ENCODE peak calls at places on chromosomes 1 and 21, in five cellular contexts. G is H1, X is GM12878, R is K562, V is HCT116. U is an unnamed sample. For H3K9me3, the result is how much of the 10 kb centered on the place peaks cover.

GRCh38 chr1:42684139-42684538 is 1.9 kb downstream of the YBX1 start:
- DNase-seq in G (no peak), X (no peak), R (no peak), V (no peak), U (no peak)

GRCh38 chr1:235553063-235553675 is 48.9 kb upstream of the B3GALNT2 start:
- DNase-seq in G (no peak), X (no peak), R (no peak), V (no peak), U (no peak)

GRCh38 chr1:33473900-33474299 is 1.5 kb downstream of the ZSCAN20 start:
- DNase-seq in G (no peak), X (no peak), R (no peak), V (no peak), U (no peak)

GRCh38 chr1:153122831-153123421 is 9.6 kb upstream of the SPRR2F start:
- DNase-seq in G (peak), X (peak), R (no peak), V (peak), U (peak)

GRCh38 chr1:100524355-100524754 is 13.6 kb upstream of the GPR88 start:
- DNase-seq in G (no peak), X (no peak), R (no peak), V (no peak), U (no peak)

GRCh38 chr21:38925923-38926322 is 120.2 kb downstream of the ETS2 start:
- DNase-seq in G (no peak), X (no peak), R (no peak), V (no peak), U (no peak)

GRCh38 chr1:154626456-154627246 is 18.7 kb upstream of the ADAR start:
- DNase-seq in G (no peak), X (no peak), R (no peak), V (no peak), U (no peak)

GRCh38 chr1:12450090-12450764 is 167.8 kb downstream of the DHRS3 start:
- DNase-seq in G (no peak), X (no peak), R (no peak), V (no peak), U (no peak)

GRCh38 chr1:23838401-23838866 is 13.2 kb upstream of the HMGCL start:
- DNase-seq in G (peak), X (peak), R (peak), V (peak), U (no peak)

GRCh38 chr21:29382029-29382654 is 83.4 kb downstream of the BACH1 start:
- DNase-seq in G (no peak), X (no peak), R (no peak), V (no peak), U (no peak)

GRCh38 chr21:31366825-31367224 is 22.8 kb upstream of the TIAM1 start:
- DNase-seq in G (no peak), X (no peak), R (no peak), V (peak), U (no peak)

GRCh38 chr1:119462964-119463363 is 44.0 kb upstream of the HSD3B1 start:
- DNase-seq in G (no peak), X (no peak), R (no peak), V (no peak), U (no peak)

GRCh38 chr21:10463156-10463555 is 58.2 kb upstream of the TPTE start:
- DNase-seq in G (no peak), X (no peak), R (peak), V (no peak), U (no peak)
- H3K9me3 ChIP-seq in G (half or more), X (under half), R (under half), V (half or more), U (under half)

GRCh38 chr1:18727956-18728355 is 97.3 kb downstream of the PAX7 start:
- DNase-seq in G (no peak), X (no peak), R (no peak), V (no peak), U (no peak)

GRCh38 chr1:18732686-18733085 is 102.0 kb downstream of the PAX7 start:
- DNase-seq in G (no peak), X (no peak), R (no peak), V (no peak), U (no peak)

GRCh38 chr1:18731591-18732235 is 101.1 kb downstream of the PAX7 start:
- DNase-seq in G (no peak), X (no peak), R (no peak), V (no peak), U (no peak)

GRCh38 chr1:18731148-18731547 is 100.5 kb downstream of the PAX7 start:
- DNase-seq in G (no peak), X (no peak), R (no peak), V (no peak), U (no peak)

DNA sequence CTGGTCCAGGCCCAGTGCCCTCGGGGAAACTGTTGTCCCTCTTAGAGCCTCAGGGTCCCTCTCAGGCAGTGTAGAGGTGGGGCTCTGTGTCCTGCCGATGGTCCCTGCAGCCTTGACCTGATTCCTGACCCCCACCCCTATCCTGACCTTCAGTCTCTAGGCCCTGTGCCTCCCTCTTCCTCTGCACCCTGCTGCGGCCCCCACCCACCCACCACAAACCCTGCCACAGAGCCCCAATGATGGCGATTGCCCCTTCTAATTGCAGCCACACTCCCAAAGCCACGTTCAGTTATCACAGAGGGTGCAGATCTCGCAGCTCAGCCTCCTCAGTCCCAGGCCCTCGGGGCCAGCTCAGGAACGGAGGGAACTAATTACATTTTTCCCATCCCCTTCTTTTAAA is 99.7 kb downstream of the PAX7 start:
- DNase-seq in G (no peak), X (no peak), R (no peak), V (no peak), U (no peak)
- TF ChIP-seq ZNF274 in G (no peak), X (no peak), R (no peak), V (no peak), U (no peak)

GRCh38 chr1:4428711-4429110 is 225.7 kb upstream of the AJAP1 start:
- DNase-seq in G (no peak), X (no peak), R (no peak), V (no peak), U (no peak)
- H3K9me3 ChIP-seq in G (under half), X (under half), R (under half), V (under half), U (under half)

GRCh38 chr1:171740987-171741871 is 636 bp downstream of the VAMP4 start:
- DNase-seq in G (no peak), X (peak), R (peak), V (no peak), U (no peak)
- TF ChIP-seq ZNF274 in G (no peak), X (no peak), R (no peak), V (no peak), U (no peak)

DNA sequence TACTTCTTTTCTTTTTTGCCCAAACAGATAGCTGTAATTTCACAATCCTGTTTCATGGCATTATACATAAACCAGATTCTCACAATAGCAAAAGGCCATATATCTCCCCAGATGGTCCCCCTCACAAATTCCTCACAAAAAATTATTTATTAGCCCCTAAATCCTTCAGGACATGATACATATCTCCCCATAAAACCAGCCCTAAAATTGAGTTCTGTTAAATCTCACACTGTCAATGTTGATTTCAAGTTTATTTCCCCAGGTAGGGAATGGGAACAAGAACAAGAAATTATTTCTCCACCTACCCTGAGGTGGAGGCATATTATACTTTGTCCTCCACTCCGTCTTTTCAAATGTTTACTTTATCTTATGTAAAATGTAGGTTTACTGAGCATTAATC is 163.4 kb upstream of the CHRM3 start:
- DNase-seq in G (no peak), X (no peak), R (no peak), V (no peak), U (no peak)
- H3K9me3 ChIP-seq in G (under half), X (under half), R (under half), V (under half), U (under half)

GRCh38 chr1:151282883-151283725 is 1.0 kb downstream of the ZNF687 start:
- DNase-seq in G (peak), X (no peak), R (peak), V (no peak), U (no peak)
- TF ChIP-seq ZNF274 in G (no peak), X (no peak), R (no peak), V (no peak), U (no peak)

GRCh38 chr21:26554365-26554764 is 18.7 kb downstream of the CYYR1 start:
- DNase-seq in G (no peak), X (no peak), R (no peak), V (no peak), U (no peak)

GRCh38 chr21:26553921-26554320 is 19.2 kb downstream of the CYYR1 start:
- DNase-seq in G (no peak), X (no peak), R (no peak), V (no peak), U (no peak)

GRCh38 chr21:26557106-26557505 is 16.0 kb downstream of the CYYR1 start:
- DNase-seq in G (no peak), X (no peak), R (no peak), V (no peak), U (no peak)

GRCh38 chr21:26550357-26550756 is 22.7 kb downstream of the CYYR1 start:
- DNase-seq in G (no peak), X (no peak), R (no peak), V (no peak), U (no peak)

GRCh38 chr21:26555554-26555953 is 17.5 kb downstream of the CYYR1 start:
- DNase-seq in G (no peak), X (no peak), R (no peak), V (no peak), U (no peak)
- H3K9me3 ChIP-seq in G (under half), X (under half), R (under half), V (under half), U (under half)